ENCODE peak calls at places on chromosomes 5 and 9, in seven cellular contexts. K, G, Z, U, Q, X and P are unnamed samples.

GRCh38 chr9:120710110-120710981 is 3.9 kb downstream of the MEGF9 start:
- DNase-seq in K (no peak), G (peak), Z (no peak), U (peak), Q (no peak), X (peak), P (no peak)

GRCh38 chr5:100430268-100430900 is 104.8 kb upstream of the FAM174A start:
- DNase-seq in K (peak), G (peak), Z (peak), U (peak), Q (no peak), X (peak), P (peak)

GRCh38 chr5:127650649-127651048 is 1.8 kb downstream of the CTXN3 start:
- DNase-seq in K (no peak), G (peak), Z (no peak), U (no peak), Q (no peak), X (no peak), P (no peak)

GRCh38 chr5:54120473-54120872 is 189.9 kb downstream of the ARL15 start:
- DNase-seq in K (no peak), G (no peak), Z (no peak), U (no peak), Q (no peak), X (no peak), P (no peak)

GRCh38 chr9:33436445-33436844 is 10.9 kb downstream of the AQP3 start:
- DNase-seq in K (no peak), G (peak), Z (no peak), U (no peak), Q (no peak), X (no peak), P (no peak)

GRCh38 chr5:45376463-45376862 is 319.7 kb downstream of the HCN1 start:
- DNase-seq in K (no peak), G (no peak), Z (no peak), U (no peak), Q (no peak), X (no peak), P (no peak)

GRCh38 chr5:6535594-6535993 is 86.9 kb downstream of the UBE2QL1 start:
- DNase-seq in K (no peak), G (no peak), Z (no peak), U (no peak), Q (no peak), X (no peak), P (no peak)

GRCh38 chr9:27870404-27870803 is 297.1 kb upstream of the C9orf72 start:
- DNase-seq in K (no peak), G (peak), Z (no peak), U (no peak), Q (no peak), X (no peak), P (no peak)

GRCh38 chr5:77777281-77777892 is 1.2 kb upstream of the TBCA start:
- DNase-seq in K (no peak), G (no peak), Z (no peak), U (no peak), Q (no peak), X (no peak), P (no peak)

GRCh38 chr9:98365724-98366123 is 110.3 kb upstream of the TBC1D2 start:
- DNase-seq in K (no peak), G (no peak), Z (no peak), U (no peak), Q (no peak), X (no peak), P (no peak)

GRCh38 chr5:9009931-9010652 is 535.8 kb downstream of the SEMA5A start:
- DNase-seq in K (no peak), G (no peak), Z (no peak), U (no peak), Q (peak), X (no peak), P (no peak)